ENCODE peak calls at places on chromosome X, in eight cellular contexts. I, D, N, H, L, W, B and E are unnamed samples.
A peak's percentile ranks its signal among the peaks of the same experiment; 100 is the strongest.

GRCh38 chrX:107673933-107674479 is 45.7 kb downstream of the PRPS1 start:
- DNase-seq in I (peak; percentile 71), D (peak; percentile 86), N (no peak), H (no peak), L (peak; percentile 86), W (peak; percentile 69), B (peak; percentile 97), E (peak; percentile 95)

GRCh38 chrX:57286507-57287251 is at the start of gene FAAH2:
- DNase-seq in I (no peak), D (no peak), N (no peak), H (no peak), L (no peak), W (peak; percentile 86), B (peak; percentile 72), E (no peak)

GRCh38 chrX:124328765-124329164 is 3.7 kb upstream of the TEX13D start:
- DNase-seq in I (no peak), D (no peak), N (no peak), H (no peak), L (no peak), W (no peak), B (no peak), E (peak; percentile 16)

GRCh38 chrX:103628386-103629290 is at the start of gene TCEAL1:
- DNase-seq in I (peak; percentile 80), D (no peak), N (peak; percentile 46), H (peak; percentile 27), L (peak; percentile 60), W (peak; percentile 64), B (peak; percentile 59), E (peak; percentile 42)

GRCh38 chrX:15033909-15034308 is 160.7 kb downstream of the MOSPD2 start:
- DNase-seq in I (no peak), D (no peak), N (no peak), H (no peak), L (no peak), W (no peak), B (no peak), E (no peak)

GRCh38 chrX:13647709-13648212 is 5.2 kb upstream of the TCEANC start:
- DNase-seq in I (peak; percentile 44), D (peak; percentile 9), N (no peak), H (peak; percentile 89), L (peak; percentile 19), W (no peak), B (peak; percentile 87), E (peak; percentile 72)

GRCh38 chrX:15167826-15168225 is 102.1 kb downstream of the ASB9 start:
- DNase-seq in I (no peak), D (no peak), N (no peak), H (no peak), L (no peak), W (no peak), B (no peak), E (no peak)

GRCh38 chrX:13059676-13060499 is 15.5 kb upstream of the FAM9C start:
- DNase-seq in I (no peak), D (no peak), N (no peak), H (peak; percentile 73), L (no peak), W (no peak), B (no peak), E (peak; percentile 86)

GRCh38 chrX:47482065-47482511 is 934 bp downstream of the ZNF41 start:
- DNase-seq in I (no peak), D (no peak), N (no peak), H (no peak), L (no peak), W (no peak), B (no peak), E (no peak)

GRCh38 chrX:20595928-20596550 is 329.3 kb upstream of the RPS6KA3 start:
- DNase-seq in I (no peak), D (no peak), N (no peak), H (no peak), L (no peak), W (no peak), B (no peak), E (peak; percentile 81)

GRCh38 chrX:21658152-21658737 is at the start of gene KLHL34:
- DNase-seq in I (no peak), D (no peak), N (no peak), H (no peak), L (no peak), W (no peak), B (no peak), E (no peak)

GRCh38 chrX:47230136-47230868 is 2.5 kb upstream of the USP11 start:
- DNase-seq in I (no peak), D (no peak), N (no peak), H (no peak), L (no peak), W (no peak), B (no peak), E (no peak)

GRCh38 chrX:45001038-45001437 is 128.1 kb downstream of the KDM6A start:
- DNase-seq in I (no peak), D (no peak), N (no peak), H (no peak), L (no peak), W (peak; percentile 4), B (no peak), E (no peak)

GRCh38 chrX:71870337-71871098 is 40.1 kb upstream of the NHSL2 start:
- DNase-seq in I (no peak), D (no peak), N (peak; percentile 88), H (no peak), L (no peak), W (no peak), B (no peak), E (peak; percentile 10)

GRCh38 chrX:38668788-38669187 is 107.4 kb downstream of the TSPAN7 start:
- DNase-seq in I (no peak), D (no peak), N (no peak), H (no peak), L (no peak), W (no peak), B (no peak), E (no peak)

GRCh38 chrX:136065044-136065671 is 79.9 kb downstream of the SLC9A6 start:
- DNase-seq in I (no peak), D (no peak), N (peak; percentile 11), H (peak; percentile 47), L (peak; percentile 18), W (no peak), B (no peak), E (peak; percentile 73)

GRCh38 chrX:118156254-118156952 is 39.8 kb upstream of the KLHL13 start:
- DNase-seq in I (no peak), D (no peak), N (no peak), H (no peak), L (no peak), W (no peak), B (no peak), E (no peak)

GRCh38 chrX:29044802-29045201 is 457.6 kb downstream of the IL1RAPL1 start:
- DNase-seq in I (no peak), D (no peak), N (no peak), H (peak; percentile 26), L (no peak), W (no peak), B (no peak), E (peak; percentile 1)

GRCh38 chrX:11792461-11793421 is 34.7 kb downstream of the MSL3 start:
- DNase-seq in I (no peak), D (no peak), N (no peak), H (no peak), L (no peak), W (peak; percentile 8), B (peak; percentile 82), E (no peak)

GRCh38 chrX:74015379-74016019 is 288.5 kb upstream of the ZCCHC13 start:
- DNase-seq in I (peak; percentile 42), D (peak; percentile 0), N (peak; percentile 67), H (peak; percentile 77), L (peak; percentile 36), W (peak; percentile 11), B (peak; percentile 69), E (peak; percentile 81)

GRCh38 chrX:120468071-120468470 is 1.0 kb downstream of the LAMP2 start:
- DNase-seq in I (no peak), D (no peak), N (no peak), H (no peak), L (no peak), W (no peak), B (no peak), E (no peak)

GRCh38 chrX:122817321-122817720 is 366.8 kb upstream of the GRIA3 start:
- DNase-seq in I (no peak), D (no peak), N (no peak), H (no peak), L (no peak), W (no peak), B (no peak), E (no peak)

GRCh38 chrX:152428089-152428488 is 23.0 kb downstream of the GABRA3 start:
- DNase-seq in I (no peak), D (no peak), N (no peak), H (no peak), L (no peak), W (no peak), B (no peak), E (no peak)

GRCh38 chrX:110082156-110082555 is 79.2 kb downstream of the TMEM164 start:
- DNase-seq in I (peak; percentile 41), D (no peak), N (no peak), H (peak; percentile 93), L (no peak), W (peak; percentile 43), B (no peak), E (peak; percentile 97)

GRCh38 chrX:53481816-53482485 is 47.8 kb upstream of the HSD17B10 start:
- DNase-seq in I (no peak), D (no peak), N (peak; percentile 67), H (peak; percentile 69), L (peak; percentile 48), W (peak; percentile 48), B (peak; percentile 57), E (peak; percentile 73)
- H3K4me3 ChIP-seq in I (no peak overlapping the region), D (no peak overlapping the region), N (no peak overlapping the region), H (no peak overlapping the region), L (no peak overlapping the region), W (no peak overlapping the region), B (no peak overlapping the region), E (no peak overlapping the region)

DNA sequence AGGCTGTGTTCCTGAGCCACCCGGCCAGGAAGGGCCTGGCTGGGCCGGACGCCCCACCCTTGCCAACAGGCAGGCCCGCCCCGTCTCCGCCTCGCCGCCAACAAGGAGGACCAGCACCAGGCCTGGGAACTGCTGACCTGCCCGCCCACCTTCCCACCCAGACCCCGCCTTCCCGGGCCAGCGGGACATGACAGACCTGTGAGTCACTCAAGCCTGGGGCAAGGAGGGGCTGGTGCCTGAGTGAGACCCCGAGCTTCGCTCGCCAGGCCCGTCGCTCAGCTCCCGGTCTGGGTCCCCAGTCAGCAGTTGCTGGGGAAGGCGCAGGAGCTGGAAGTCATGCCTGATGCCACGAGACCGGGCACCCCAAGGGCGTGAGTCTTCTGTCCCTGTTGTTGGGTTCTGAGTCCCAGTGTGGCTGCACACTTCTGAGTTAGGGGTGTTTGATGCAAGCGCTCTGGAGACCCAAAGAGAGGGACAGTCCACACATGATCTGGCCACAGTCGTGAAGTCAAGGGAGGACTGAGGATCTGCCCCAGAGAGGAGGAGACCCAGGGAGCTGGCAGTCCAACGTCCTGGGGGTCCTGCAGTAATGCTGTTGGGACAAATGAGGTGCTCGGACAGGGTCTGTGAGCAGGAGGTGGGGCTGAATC is at the start of gene DNASE1L1:
- DNase-seq in I (peak; percentile 60), D (no peak), N (no peak), H (peak; percentile 87), L (peak; percentile 53), W (peak; percentile 40), B (no peak), E (peak; percentile 87)
- H3K4me3 ChIP-seq in I (no peak within 1 kb of the TSS), D (peak within 1 kb of the TSS; percentile 57), N (no peak within 1 kb of the TSS), H (peak within 1 kb of the TSS; percentile 76), L (peak within 1 kb of the TSS; percentile 21), W (no peak within 1 kb of the TSS), B (no peak within 1 kb of the TSS), E (peak within 1 kb of the TSS; percentile 47)

GRCh38 chrX:40090961-40091360 is 6.8 kb downstream of the BCOR start:
- DNase-seq in I (peak; percentile 21), D (no peak), N (no peak), H (no peak), L (no peak), W (no peak), B (no peak), E (no peak)
- H3K4me3 ChIP-seq in I (no peak overlapping the region), D (peak overlapping the region; percentile 68), N (peak overlapping the region; percentile 57), H (no peak overlapping the region), L (no peak overlapping the region), W (peak overlapping the region; percentile 27), B (no peak overlapping the region), E (peak overlapping the region; percentile 28)

GRCh38 chrX:131791608-131792355 is 231.3 kb upstream of the STK26 start:
- DNase-seq in I (no peak), D (no peak), N (no peak), H (peak; percentile 10), L (no peak), W (no peak), B (no peak), E (peak; percentile 18)
- H3K4me3 ChIP-seq in I (peak overlapping the region; percentile 28), D (peak overlapping the region; percentile 60), N (peak overlapping the region; percentile 45), H (peak overlapping the region; percentile 38), L (no peak overlapping the region), W (no peak overlapping the region), B (no peak overlapping the region), E (peak overlapping the region; percentile 42)